ENCODE peak calls at places on chromosomes 16 and 17, in six cellular contexts. T is K562, R is H1, Q is endothelial cell of umbilical vein, Y is A549, F is HepG2. U is an unnamed sample.

GRCh38 chr17:38322156-38322779 is 21.5 kb downstream of the GPR179 start:
- DNase-seq in Y (peak; percentile 88), Q (no peak), T (peak; percentile 80), F (peak; percentile 48), R (peak; percentile 91), U (peak; percentile 83)

GRCh38 chr16:10950393-10950792 is 6.0 kb downstream of the CLEC16A start:
- DNase-seq in F (no peak), R (no peak), Y (no peak), Q (no peak), T (no peak), U (no peak)

GRCh38 chr17:42107124-42107523 is 5.4 kb downstream of the DHX58 start:
- DNase-seq in R (no peak), Q (no peak), F (no peak), Y (no peak), T (no peak), U (no peak)

GRCh38 chr17:81829858-81830257 is 3.2 kb downstream of the MCRIP1 start:
- DNase-seq in Y (no peak), Q (no peak), F (no peak), R (no peak), T (no peak), U (no peak)

GRCh38 chr16:49593423-49594040 is 219.9 kb downstream of the C16orf78 start:
- DNase-seq in Q (no peak), Y (no peak), T (no peak), F (no peak), R (peak; percentile 47), U (no peak)

GRCh38 chr16:73124097-73124652 is 76.2 kb upstream of the ZFHX3 start:
- DNase-seq in F (no peak), R (no peak), Q (no peak), T (no peak), Y (no peak), U (no peak)

GRCh38 chr16:4090476-4090875 is 25.8 kb downstream of the ADCY9 start:
- DNase-seq in Q (peak; percentile 25), Y (no peak), F (no peak), R (no peak), T (no peak), U (no peak)

GRCh38 chr17:38550661-38551060 is 55.1 kb downstream of the SRCIN1 start:
- DNase-seq in Q (no peak), Y (no peak), T (peak; percentile 71), F (no peak), R (no peak), U (no peak)

GRCh38 chr17:5514976-5515375 is 28.6 kb downstream of the MIS12 start:
- DNase-seq in Y (no peak), Q (no peak), T (no peak), R (no peak), F (no peak), U (no peak)

GRCh38 chr16:75433732-75434413 is 570 bp upstream of the CFDP1 start:
- DNase-seq in T (peak; percentile 75), Y (peak; percentile 69), F (peak; percentile 93), R (peak; percentile 71), Q (peak; percentile 97), U (peak; percentile 22)

GRCh38 chr16:48062681-48063080 is 93.1 kb downstream of the ABCC12 start:
- DNase-seq in F (no peak), T (no peak), Y (no peak), R (no peak), Q (no peak), U (no peak)

GRCh38 chr16:19419691-19420060 is 2.0 kb downstream of the TMC5 start:
- DNase-seq in R (no peak), T (no peak), F (no peak), Q (no peak), Y (peak; percentile 91), U (no peak)

GRCh38 chr17:17943281-17943984 is 28.8 kb downstream of the TOM1L2 start:
- DNase-seq in F (no peak), T (no peak), R (no peak), Q (no peak), Y (no peak), U (no peak)

GRCh38 chr17:7380321-7380720 is 568 bp upstream of the TNK1 start:
- DNase-seq in F (no peak), Q (no peak), R (no peak), Y (no peak), T (no peak), U (peak; percentile 28)

GRCh38 chr17:75774988-75775668 is 9.5 kb upstream of the UNK start:
- DNase-seq in R (peak; percentile 57), T (no peak), Y (no peak), F (no peak), Q (no peak), U (no peak)

GRCh38 chr16:86987746-86988670 is 329.2 kb downstream of the C16orf95 start:
- DNase-seq in Q (no peak), F (no peak), Y (no peak), R (no peak), T (no peak), U (no peak)

GRCh38 chr16:57985204-57986121 is 14.5 kb upstream of the CNGB1 start:
- DNase-seq in Q (peak; percentile 14), Y (no peak), R (peak; percentile 72), T (peak; percentile 78), F (no peak), U (peak; percentile 45)

GRCh38 chr17:50290074-50290702 is 15.9 kb downstream of the TMEM92 start:
- DNase-seq in F (no peak), Y (peak; percentile 87), Q (peak; percentile 90), T (no peak), R (no peak), U (no peak)

GRCh38 chr16:52450241-52450640 is 96.7 kb downstream of the TOX3 start:
- DNase-seq in Q (no peak), R (no peak), T (no peak), F (no peak), Y (no peak), U (no peak)

GRCh38 chr17:76485569-76485968 is 15.7 kb downstream of the RHBDF2 start:
- DNase-seq in R (no peak), T (no peak), Q (peak; percentile 44), F (no peak), Y (no peak), U (no peak)

GRCh38 chr17:45405250-45406086 is 27.2 kb downstream of the ARHGAP27 start:
- DNase-seq in T (peak; percentile 96), F (no peak), R (peak; percentile 99), Y (no peak), Q (no peak), U (peak; percentile 100)

GRCh38 chr17:46139365-46140210 is 53.6 kb downstream of the KANSL1 start:
- DNase-seq in T (no peak), Y (no peak), F (no peak), R (no peak), Q (no peak), U (no peak)

GRCh38 chr17:9389116-9389515 is 186.5 kb downstream of the STX8 start:
- DNase-seq in Q (peak; percentile 67), T (no peak), F (peak; percentile 4), R (no peak), Y (peak; percentile 40), U (no peak)

GRCh38 chr16:74865922-74866598 is 91.4 kb upstream of the FA2H start:
- DNase-seq in R (peak; percentile 72), T (no peak), F (peak; percentile 58), Y (no peak), Q (no peak), U (peak; percentile 55)

GRCh38 chr17:81509687-81510523 is 2.7 kb downstream of the ACTG1 start:
- DNase-seq in R (no peak), F (no peak), Q (peak; percentile 27), T (no peak), Y (no peak), U (no peak)

GRCh38 chr17:57442914-57443571 is 186.7 kb downstream of the MSI2 start:
- DNase-seq in F (no peak), Q (peak; percentile 33), T (no peak), Y (no peak), R (no peak), U (no peak)

GRCh38 chr16:86355538-86355937 is 154.8 kb upstream of the FOXF1 start:
- DNase-seq in R (no peak), F (no peak), Q (no peak), T (no peak), Y (no peak), U (no peak)

DNA sequence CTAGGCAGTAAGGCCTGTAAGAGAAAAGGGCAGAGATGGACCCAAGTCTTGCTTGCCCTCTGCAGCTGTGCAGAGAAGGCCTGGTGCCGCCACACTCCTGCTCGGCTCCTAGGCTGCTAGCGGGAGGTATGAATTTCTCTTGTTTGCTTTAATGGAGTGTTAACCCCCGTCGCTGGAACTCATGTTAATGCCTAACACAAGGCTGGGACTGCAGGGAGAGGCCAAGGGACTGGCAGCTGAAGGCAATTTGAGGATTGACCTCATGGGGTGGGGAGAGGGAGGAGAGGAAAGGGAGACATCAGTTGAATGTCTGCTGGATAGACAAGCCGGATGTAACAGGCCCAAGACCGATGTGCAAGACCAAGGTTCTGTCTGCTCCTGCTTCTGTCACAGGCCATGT is 46.9 kb upstream of the TBX2 start:
- DNase-seq in Y (no peak), T (no peak), R (no peak), F (peak; percentile 47), Q (no peak), U (no peak)
- TF ChIP-seq JUN in Y (no peak), T (no peak), R (no peak), F (no peak), Q (no peak), U (no peak)

GRCh38 chr17:32971171-32971570 is 20.5 kb upstream of the SPACA3 start:
- DNase-seq in F (no peak), Y (no peak), T (peak; percentile 54), Q (no peak), R (no peak), U (no peak)
- TF ChIP-seq JUN in F (no peak), Y (no peak), T (no peak), Q (no peak), R (no peak), U (no peak)

DNA sequence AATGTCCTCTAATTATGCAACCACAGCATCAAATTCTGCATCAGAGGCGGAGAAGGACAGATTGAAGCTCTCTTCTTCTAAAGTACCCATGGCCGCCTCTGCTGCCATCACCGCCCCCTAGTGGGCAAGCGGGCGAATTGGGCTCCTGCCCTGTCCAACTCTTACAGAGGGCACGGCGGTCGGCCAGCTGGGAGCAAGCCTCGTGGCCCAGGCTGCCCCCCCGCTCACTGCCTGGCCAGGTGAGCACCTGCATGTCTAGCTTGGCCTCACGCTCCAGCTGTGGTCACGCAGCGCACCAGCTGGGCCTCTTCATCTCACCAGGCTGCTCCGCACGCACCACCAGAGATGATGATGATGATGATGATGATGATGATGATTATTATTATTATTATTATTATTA is 146.1 kb upstream of the TOM1L1 start:
- DNase-seq in Y (no peak), Q (no peak), R (peak; percentile 80), F (peak; percentile 16), T (peak; percentile 43), U (peak; percentile 48)
- TF ChIP-seq JUN in Y (no peak), Q (no peak), R (no peak), F (no peak), T (no peak), U (no peak)

GRCh38 chr16:84806890-84807258 is 12.9 kb upstream of the CRISPLD2 start:
- DNase-seq in R (no peak), F (no peak), Q (no peak), Y (no peak), T (no peak), U (no peak)

GRCh38 chr16:84808812-84809211 is 11.0 kb upstream of the CRISPLD2 start:
- DNase-seq in Y (no peak), R (no peak), T (peak; percentile 52), Q (no peak), F (no peak), U (no peak)

GRCh38 chr16:84804326-84804725 is 15.5 kb upstream of the CRISPLD2 start:
- DNase-seq in R (no peak), F (no peak), Y (no peak), Q (no peak), T (no peak), U (no peak)

GRCh38 chr16:84807776-84808175 is 12.0 kb upstream of the CRISPLD2 start:
- DNase-seq in Q (no peak), Y (no peak), F (no peak), R (no peak), T (no peak), U (no peak)

GRCh38 chr16:84806256-84806889 is 13.4 kb upstream of the CRISPLD2 start:
- DNase-seq in F (no peak), Y (peak; percentile 52), R (no peak), T (peak; percentile 70), Q (peak; percentile 80), U (no peak)
- TF ChIP-seq JUN in F (no peak), Y (no peak), R (no peak), T (no peak), Q (peak; percentile 47), U (no peak)

U was measured in WTC11.